ENCODE peak calls at places on chromosome 15, in four cellular contexts. I is H1, M is GM12878, K is GM12891. O is an unnamed sample.

GRCh38 chr15:40982855-40983254 is 29.6 kb downstream of the CHAC1 start:
- DNase-seq in I (no peak), M (no peak), K (no peak), O (no peak)

GRCh38 chr15:52233405-52233804 is 42.2 kb upstream of the GNB5 start:
- DNase-seq in I (no peak), M (no peak), K (no peak), O (no peak)

GRCh38 chr15:37698679-37699078 is 235.8 kb upstream of the TMCO5A start:
- DNase-seq in I (no peak), M (no peak), K (no peak), O (no peak)

GRCh38 chr15:48538941-48539340 is 106.6 kb downstream of the FBN1 start:
- DNase-seq in I (no peak), M (no peak), K (no peak), O (no peak)

GRCh38 chr15:38042707-38043445 is 108.4 kb downstream of the TMCO5A start:
- DNase-seq in I (no peak), M (no peak), K (no peak), O (no peak)

GRCh38 chr15:77497108-77497737 is 76.5 kb downstream of the HMG20A start:
- DNase-seq in I (peak; percentile 74), M (no peak), K (no peak), O (no peak)

GRCh38 chr15:25832158-25832557 is 31.0 kb downstream of the ATP10A start:
- DNase-seq in I (no peak), M (no peak), K (no peak), O (no peak)

GRCh38 chr15:73321496-73322344 is 47.0 kb downstream of the HCN4 start:
- DNase-seq in I (no peak), M (no peak), K (no peak), O (no peak)

GRCh38 chr15:35288580-35288979 is 203.5 kb upstream of the NANOGP8 start:
- DNase-seq in I (no peak), M (no peak), K (no peak), O (no peak)

GRCh38 chr15:60396100-60396499 is 1.7 kb downstream of the ANXA2 start:
- DNase-seq in I (no peak), M (no peak), K (no peak), O (no peak)

GRCh38 chr15:69604050-69604378 is 151.4 kb downstream of the RPLP1 start:
- DNase-seq in I (no peak), M (no peak), K (no peak), O (no peak)

GRCh38 chr15:86213888-86214287 is 134.2 kb downstream of the AGBL1 start:
- DNase-seq in I (no peak), M (no peak), K (no peak), O (no peak)

GRCh38 chr15:99438691-99439523 is 126.9 kb upstream of the MEF2A start:
- DNase-seq in I (peak; percentile 45), M (no peak), K (no peak), O (no peak)

GRCh38 chr15:73273181-73274002 is 95.4 kb downstream of the HCN4 start:
- DNase-seq in I (peak; percentile 67), M (no peak), K (peak; percentile 30), O (no peak)

GRCh38 chr15:68609618-68610017 is 30.8 kb downstream of the CORO2B start:
- DNase-seq in I (no peak), M (no peak), K (no peak), O (no peak)

GRCh38 chr15:29805043-29805707 is 17.1 kb downstream of the TJP1 start:
- DNase-seq in I (no peak), M (no peak), K (no peak), O (no peak)

GRCh38 chr15:76391309-76391708 is 54.7 kb downstream of the ISL2 start:
- DNase-seq in I (no peak), M (no peak), K (no peak), O (no peak)

GRCh38 chr15:82847703-82848102 is 38.3 kb downstream of the WHAMM start:
- DNase-seq in I (peak; percentile 37), M (no peak), K (no peak), O (no peak)

GRCh38 chr15:34246276-34247010 is 21.6 kb downstream of the EMC4 start:
- DNase-seq in I (no peak), M (no peak), K (no peak), O (no peak)

GRCh38 chr15:85356276-85356675 is 24.1 kb upstream of the AKAP13 start:
- DNase-seq in I (no peak), M (no peak), K (no peak), O (no peak)

GRCh38 chr15:81160312-81161214 is 26.5 kb downstream of the CFAP161 start:
- DNase-seq in I (no peak), M (no peak), K (no peak), O (no peak)
- TF ChIP-seq POLR2AphosphoS5 in I (no peak), M (no peak), K (no peak), O (no peak)

DNA sequence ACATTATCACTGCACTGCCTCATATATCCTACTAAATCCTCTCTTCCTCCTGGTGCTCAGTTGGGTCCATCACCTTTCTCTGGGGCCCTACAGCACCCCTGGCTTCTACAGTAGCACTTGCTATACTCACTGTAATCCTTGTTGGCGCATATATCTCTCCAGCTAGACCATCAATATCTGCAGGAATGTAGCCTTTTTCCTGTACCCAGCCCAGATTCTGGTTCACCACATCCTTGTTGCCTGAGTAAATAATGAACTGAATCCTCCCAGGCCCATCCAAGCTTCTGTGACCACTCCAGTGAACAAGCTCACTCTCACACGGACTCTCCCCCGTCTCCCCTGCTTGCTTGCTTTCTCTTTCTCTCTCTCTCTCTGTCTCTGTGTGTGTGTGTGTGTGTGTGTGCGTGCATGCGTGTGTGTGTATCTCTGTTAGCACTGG is 62.5 kb upstream of the LIPC start:
- DNase-seq in I (no peak), M (no peak), K (no peak), O (no peak)
- TF ChIP-seq TAF1 in I (no peak), M (no peak), K (no peak), O (no peak)

GRCh38 chr15:45521596-45522167 is 873 bp downstream of the SLC30A4 start:
- DNase-seq in I (no peak), M (no peak), K (peak; percentile 13), O (no peak)
- TF ChIP-seq POLR2A in I (no peak), M (no peak), K (no peak), O (no peak)

GRCh38 chr15:57363661-57364060 is 12.6 kb upstream of the CGNL1 start:
- DNase-seq in I (no peak), M (no peak), K (no peak), O (no peak)
- TF ChIP-seq POLR2AphosphoS5 in I (no peak), M (no peak), K (no peak), O (no peak)

O was measured in GM12892.